ENCODE peak calls at places on chromosome 19, in six cellular contexts. J, C, F, E, T and D are unnamed samples.

GRCh38 chr19:52923782-52924593 is 760 bp upstream of the ZNF888 start:
- DNase-seq in J (peak), C (peak), F (peak), E (no peak), T (no peak), D (no peak)

GRCh38 chr19:18541992-18542935 is 1.1 kb downstream of the FKBP8 start:
- DNase-seq in J (no peak), C (no peak), F (no peak), E (no peak), T (no peak), D (no peak)

GRCh38 chr19:7980635-7981121 is 24.8 kb downstream of the ELAVL1 start:
- DNase-seq in J (no peak), C (peak), F (no peak), E (no peak), T (no peak), D (no peak)

GRCh38 chr19:32869369-32870153 is at the start of gene SLC7A9:
- DNase-seq in J (no peak), C (no peak), F (no peak), E (no peak), T (no peak), D (no peak)

GRCh38 chr19:31223805-31224534 is 125.3 kb downstream of the TSHZ3 start:
- DNase-seq in J (no peak), C (no peak), F (no peak), E (no peak), T (no peak), D (no peak)

GRCh38 chr19:48239582-48240141 is 16.1 kb downstream of the CARD8 start:
- DNase-seq in J (no peak), C (no peak), F (no peak), E (no peak), T (no peak), D (no peak)

GRCh38 chr19:52689804-52690394 is 44.9 kb downstream of the ZNF611 start:
- DNase-seq in J (peak), C (peak), F (peak), E (peak), T (peak), D (peak)

GRCh38 chr19:16886305-16886880 is 2.4 kb upstream of the F2RL3 start:
- DNase-seq in J (no peak), C (peak), F (peak), E (no peak), T (no peak), D (no peak)

GRCh38 chr19:52786078-52786463 is 520 bp downstream of the ZNF600 start:
- DNase-seq in J (no peak), C (peak), F (no peak), E (no peak), T (no peak), D (no peak)

GRCh38 chr19:3034845-3035541 is 5.9 kb upstream of the TLE2 start:
- DNase-seq in J (no peak), C (peak), F (no peak), E (no peak), T (no peak), D (no peak)

GRCh38 chr19:4557971-4558941 is 1.2 kb downstream of the SEMA6B start:
- DNase-seq in J (no peak), C (no peak), F (no peak), E (peak), T (no peak), D (no peak)

GRCh38 chr19:12374026-12374425 is 8.5 kb upstream of the ZNF442 start:
- DNase-seq in J (no peak), C (no peak), F (no peak), E (no peak), T (no peak), D (no peak)

GRCh38 chr19:958967-959685 is 25.0 kb upstream of the WDR18 start:
- DNase-seq in J (no peak), C (no peak), F (no peak), E (no peak), T (no peak), D (no peak)

GRCh38 chr19:12112238-12112637 is 27.9 kb downstream of the ZNF20 start:
- DNase-seq in J (no peak), C (no peak), F (no peak), E (no peak), T (no peak), D (no peak)